ENCODE peak calls at places on chromosomes 6 and 20, in five cellular contexts. S is DND-41, H is PC-3, X is HCT116, W is GM23338. U is an unnamed sample.

GRCh38 chr6:15183979-15184378 is 61.9 kb upstream of the JARID2 start:
- DNase-seq in W (no peak), S (no peak), H (no peak), X (no peak), U (no peak)

GRCh38 chr6:39835856-39836442 is 43.8 kb downstream of the DAAM2 start:
- DNase-seq in H (no peak), W (peak), S (no peak), X (no peak), U (no peak)

GRCh38 chr20:35506872-35507638 is 22.4 kb downstream of the C20orf173 start:
- DNase-seq in H (peak), W (no peak), S (no peak), X (no peak), U (no peak)

GRCh38 chr6:119077643-119078448 is 618 bp downstream of the FAM184A start:
- DNase-seq in W (peak), X (no peak), H (peak), S (no peak), U (peak)

GRCh38 chr20:1225729-1226313 is at the start of gene RAD21L1:
- DNase-seq in H (peak), X (peak), S (no peak), W (peak), U (peak)

GRCh38 chr20:13681248-13682125 is 42.8 kb upstream of the TASP1 start:
- DNase-seq in S (peak), X (no peak), W (no peak), H (peak), U (peak)

GRCh38 chr6:135935951-135936601 is 84.6 kb downstream of the PDE7B start:
- DNase-seq in S (no peak), W (no peak), X (no peak), H (peak), U (no peak)

GRCh38 chr6:146775227-146775626 is 176.5 kb downstream of the ADGB start:
- DNase-seq in W (peak), S (no peak), H (peak), X (no peak), U (no peak)

GRCh38 chr6:108873251-108873650 is 25.0 kb downstream of the ARMC2 start:
- DNase-seq in W (no peak), H (no peak), X (no peak), S (no peak), U (no peak)

GRCh38 chr6:130846507-130846906 is 19.3 kb downstream of the SMLR1 start:
- DNase-seq in W (no peak), X (no peak), S (no peak), H (no peak), U (no peak)

GRCh38 chr20:17806739-17807441 is 107.1 kb downstream of the BANF2 start:
- DNase-seq in S (no peak), X (no peak), W (peak), H (no peak), U (peak)

GRCh38 chr20:10863337-10864060 is 189.7 kb upstream of the JAG1 start:
- DNase-seq in S (no peak), X (peak), H (peak), W (peak), U (no peak)

GRCh38 chr20:57387945-57388351 is 3.2 kb upstream of the RBM38 start:
- DNase-seq in S (no peak), W (no peak), X (no peak), H (no peak), U (no peak)

GRCh38 chr20:29741894-29742698 is 1515.4 kb upstream of the DEFB115 start:
- DNase-seq in S (no peak), X (no peak), H (no peak), W (no peak), U (no peak)

GRCh38 chr6:75657327-75657726 is 55.6 kb downstream of the SENP6 start:
- DNase-seq in S (no peak), W (no peak), H (no peak), X (no peak), U (no peak)

GRCh38 chr20:10423735-10424134 is 10.3 kb downstream of the MKKS start:
- DNase-seq in S (no peak), H (no peak), W (no peak), X (no peak), U (no peak)

GRCh38 chr20:53386186-53386681 is 207.4 kb downstream of the ZNF217 start:
- DNase-seq in X (no peak), S (no peak), H (no peak), W (no peak), U (no peak)

GRCh38 chr6:77466055-77467028 is 3.1 kb upstream of the HTR1B start:
- DNase-seq in S (no peak), H (peak), X (no peak), W (peak), U (peak)

GRCh38 chr6:108748063-108748462 is 100.2 kb upstream of the ARMC2 start:
- DNase-seq in X (no peak), H (peak), S (no peak), W (no peak), U (no peak)

GRCh38 chr6:126716826-126717514 is 377.1 kb downstream of the CENPW start:
- DNase-seq in X (peak), S (no peak), H (peak), W (no peak), U (no peak)

GRCh38 chr6:149941583-149942460 is at the start of gene ULBP2:
- DNase-seq in W (peak), H (peak), X (peak), S (peak), U (peak)

GRCh38 chr6:31174378-31174777 is 3.9 kb upstream of the POU5F1 start:
- DNase-seq in X (no peak), S (no peak), W (no peak), H (no peak), U (no peak)

GRCh38 chr6:159494633-159495023 is 198.4 kb downstream of the SOD2 start:
- DNase-seq in H (no peak), W (no peak), X (no peak), S (no peak), U (no peak)

GRCh38 chr6:15969236-15969778 is 159.6 kb upstream of the MYLIP start:
- DNase-seq in H (no peak), W (no peak), S (no peak), X (no peak), U (no peak)

GRCh38 chr20:15077733-15078132 is 740.3 kb upstream of the FLRT3 start:
- DNase-seq in S (no peak), H (no peak), W (peak), X (no peak), U (no peak)

GRCh38 chr6:56946368-56946767 is 8.5 kb upstream of the BEND6 start:
- DNase-seq in S (no peak), X (no peak), W (no peak), H (no peak), U (no peak)

GRCh38 chr6:112331306-112331705 is 15.8 kb upstream of the RFPL4B start:
- DNase-seq in H (no peak), S (no peak), W (no peak), X (no peak), U (no peak)

GRCh38 chr20:11995750-11996567 is 78.3 kb downstream of the BTBD3 start:
- DNase-seq in W (no peak), X (no peak), H (no peak), S (no peak), U (no peak)

GRCh38 chr6:156791261-156791850 is 14.2 kb downstream of the ARID1B start:
- DNase-seq in W (peak), X (no peak), H (no peak), S (no peak), U (peak)

GRCh38 chr6:21402368-21402767 is 191.2 kb upstream of the SOX4 start:
- DNase-seq in S (no peak), X (no peak), W (no peak), H (no peak), U (peak)

GRCh38 chr6:28139860-28140500 is 1.7 kb upstream of the ZKSCAN8 start:
- DNase-seq in X (no peak), S (no peak), W (no peak), H (no peak), U (no peak)

DNA sequence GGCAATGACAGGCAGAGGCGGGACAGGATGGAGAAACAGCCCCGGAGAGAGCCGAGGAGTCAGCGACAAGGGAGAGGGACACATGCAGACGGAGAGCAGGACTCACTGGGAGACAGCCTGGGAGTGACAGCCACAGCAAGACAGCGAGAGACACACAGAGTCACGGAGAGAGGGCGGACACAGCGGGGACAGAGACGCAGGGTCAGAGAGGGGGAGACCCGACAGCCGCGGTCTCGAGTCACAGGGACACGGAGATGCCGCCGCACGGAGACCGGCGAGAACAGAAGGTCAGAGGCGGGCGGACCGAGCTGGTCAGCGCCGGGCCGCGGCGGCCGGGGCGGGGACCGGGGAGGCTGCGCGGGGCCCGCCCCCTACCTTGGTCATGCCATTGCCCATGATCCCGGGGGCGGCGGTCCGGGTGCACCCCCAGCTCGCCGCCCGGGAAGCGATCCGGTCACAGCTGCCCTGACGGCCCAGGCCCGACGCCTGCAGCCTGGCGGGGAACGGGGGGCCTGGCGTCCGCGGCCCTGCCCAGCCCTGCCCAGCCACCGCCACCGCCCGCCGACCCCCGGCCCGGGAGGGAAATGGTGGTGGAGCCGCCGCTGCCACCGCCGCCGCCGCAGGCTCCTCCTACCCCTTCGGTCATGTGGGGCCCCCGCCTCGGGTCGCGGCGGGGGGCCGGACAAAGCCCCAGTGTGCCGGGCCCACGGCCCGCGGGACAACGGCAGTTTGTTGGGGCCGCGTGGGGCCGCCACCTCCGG is at the start of the genes DUSP15 and TTLL9:
- DNase-seq in W (peak), H (no peak), S (no peak), X (no peak), U (peak)
- H3K27ac ChIP-seq in W (no peak), H (no peak), S (no peak), X (no peak), U (peak)

DNA sequence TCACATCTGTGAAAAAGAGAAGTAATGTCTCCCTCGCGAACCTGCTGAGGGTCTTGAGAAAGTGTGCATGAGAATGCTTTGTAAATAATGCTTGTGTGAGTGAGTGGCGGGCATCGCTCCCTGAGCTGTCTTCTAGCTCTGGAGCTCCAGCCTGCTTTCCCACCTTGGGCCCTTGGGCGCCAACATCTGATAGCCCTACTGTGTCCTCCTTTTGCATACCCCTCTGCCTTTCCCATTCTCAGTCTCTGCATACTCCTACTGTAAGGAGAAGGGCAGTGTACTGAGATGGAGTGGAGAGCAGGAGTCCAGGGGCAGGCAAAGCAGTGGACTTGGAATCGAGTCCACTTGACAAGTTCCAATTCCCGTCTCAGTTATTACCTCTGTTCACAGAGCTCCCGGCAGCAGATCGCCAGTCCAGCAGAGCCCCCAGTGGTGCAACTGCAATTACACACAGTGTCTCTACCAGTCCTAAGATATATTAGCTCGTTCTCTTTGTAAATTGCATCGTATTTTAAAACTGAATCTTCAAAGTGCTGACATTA is 855 bp upstream of the NCR2 start:
- DNase-seq in S (peak), X (no peak), H (peak), W (no peak), U (no peak)
- H3K4me2 ChIP-seq in S (peak), X (no peak), H (no peak), W (no peak), U (no peak)

DNA sequence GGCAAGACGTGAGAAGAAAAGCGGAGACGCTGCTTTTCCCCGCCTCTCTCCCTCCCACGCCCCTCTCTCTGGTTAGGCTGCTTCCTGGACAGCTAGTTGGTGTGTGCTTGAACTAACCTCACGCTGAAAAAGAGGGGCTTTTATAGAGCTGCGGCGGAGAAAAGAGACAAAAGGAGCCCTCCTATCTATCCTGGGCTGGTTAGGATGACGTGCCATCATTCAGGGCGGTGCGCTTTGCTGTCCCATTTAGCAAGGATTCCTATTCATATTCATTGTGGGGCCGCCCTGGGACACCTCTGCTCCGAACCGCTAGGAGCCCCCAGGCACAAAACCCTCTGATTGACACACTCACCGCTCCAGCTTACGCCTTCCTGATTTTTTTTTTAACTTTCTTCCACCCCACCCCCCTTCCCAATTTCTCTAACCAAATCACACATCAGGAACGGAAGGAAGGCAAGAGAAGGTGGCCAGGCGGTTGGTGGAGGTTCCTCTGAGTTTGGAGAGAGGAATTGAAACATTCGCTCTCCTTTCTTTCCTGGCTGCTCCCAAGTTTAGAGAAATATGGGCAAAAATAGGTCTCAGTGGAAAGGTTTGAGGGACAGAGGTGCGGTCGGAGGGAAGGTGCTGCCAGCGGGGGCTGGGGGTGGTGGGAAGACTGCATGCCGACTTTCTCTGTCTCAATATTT is at the start of gene OLIG3:
- DNase-seq in X (no peak), S (peak), W (peak), H (no peak), U (no peak)
- H3K4me3 ChIP-seq in X (no peak), S (no peak), W (peak), H (no peak), U (no peak)

GRCh38 chr6:43147289-43147688 is 23.8 kb upstream of the SRF start:
- DNase-seq in W (no peak), S (no peak), H (no peak), X (no peak), U (no peak)

GRCh38 chr6:43147691-43148477 is 23.2 kb upstream of the SRF start:
- DNase-seq in H (no peak), X (no peak), W (no peak), S (no peak), U (no peak)

GRCh38 chr6:43150051-43150751 is 20.9 kb upstream of the SRF start:
- DNase-seq in X (no peak), H (peak), W (no peak), S (no peak), U (peak)

GRCh38 chr6:43146709-43147108 is 24.4 kb upstream of the SRF start:
- DNase-seq in S (no peak), H (no peak), X (no peak), W (no peak), U (no peak)

GRCh38 chr6:43149260-43149659 is 21.8 kb upstream of the SRF start:
- DNase-seq in S (no peak), H (peak), X (no peak), W (no peak), U (no peak)
- H3K27ac ChIP-seq in S (no peak), H (no peak), X (no peak), W (no peak), U (no peak)

DNA sequence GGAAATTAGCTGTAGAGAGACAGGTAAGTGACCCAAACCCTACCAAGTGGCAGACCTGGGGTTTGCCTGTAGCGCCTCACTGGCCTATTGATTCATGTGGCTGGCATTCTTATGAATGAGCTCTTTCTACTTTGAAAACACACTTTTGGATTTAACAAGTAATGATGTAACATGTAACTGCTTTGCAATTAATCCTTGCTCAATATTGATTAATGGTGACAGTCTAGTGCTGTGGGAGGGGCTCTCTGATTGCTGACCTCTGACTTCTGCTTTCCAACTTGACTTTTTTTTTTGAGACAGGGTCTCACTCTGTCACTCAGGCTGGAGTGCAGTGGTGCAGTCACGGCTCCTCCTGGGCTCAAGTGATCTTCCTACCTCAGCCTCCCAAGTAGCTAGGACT is 82.7 kb downstream of the TIAM2 start:
- DNase-seq in W (no peak), X (no peak), S (no peak), H (no peak), U (no peak)
- H3K4me2 ChIP-seq in W (no peak), X (no peak), S (no peak), H (peak), U (no peak)

DNA sequence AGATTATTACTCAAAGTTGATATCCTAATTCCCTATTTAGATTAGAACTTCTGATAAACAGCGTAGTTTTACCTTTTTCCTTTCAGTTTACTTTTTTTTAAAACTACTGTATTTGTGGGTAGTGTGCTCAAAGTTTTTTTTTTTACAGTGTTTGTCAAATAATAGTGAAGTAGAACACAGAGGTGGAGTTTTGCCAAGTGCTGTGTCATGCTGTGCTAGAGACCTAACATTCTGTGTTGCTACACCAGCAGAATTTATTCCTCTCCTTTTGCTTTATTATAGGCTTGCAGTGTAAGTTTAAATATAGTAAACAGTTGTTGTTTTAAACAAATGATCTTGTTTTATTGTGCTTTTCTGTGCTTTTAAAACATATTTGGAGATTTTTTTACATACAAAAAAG is 125.4 kb downstream of the HIVEP1 start:
- DNase-seq in W (no peak), X (no peak), H (peak), S (no peak), U (peak)
- H3K4me3 ChIP-seq in W (no peak), X (no peak), H (peak), S (no peak), U (no peak)

DNA sequence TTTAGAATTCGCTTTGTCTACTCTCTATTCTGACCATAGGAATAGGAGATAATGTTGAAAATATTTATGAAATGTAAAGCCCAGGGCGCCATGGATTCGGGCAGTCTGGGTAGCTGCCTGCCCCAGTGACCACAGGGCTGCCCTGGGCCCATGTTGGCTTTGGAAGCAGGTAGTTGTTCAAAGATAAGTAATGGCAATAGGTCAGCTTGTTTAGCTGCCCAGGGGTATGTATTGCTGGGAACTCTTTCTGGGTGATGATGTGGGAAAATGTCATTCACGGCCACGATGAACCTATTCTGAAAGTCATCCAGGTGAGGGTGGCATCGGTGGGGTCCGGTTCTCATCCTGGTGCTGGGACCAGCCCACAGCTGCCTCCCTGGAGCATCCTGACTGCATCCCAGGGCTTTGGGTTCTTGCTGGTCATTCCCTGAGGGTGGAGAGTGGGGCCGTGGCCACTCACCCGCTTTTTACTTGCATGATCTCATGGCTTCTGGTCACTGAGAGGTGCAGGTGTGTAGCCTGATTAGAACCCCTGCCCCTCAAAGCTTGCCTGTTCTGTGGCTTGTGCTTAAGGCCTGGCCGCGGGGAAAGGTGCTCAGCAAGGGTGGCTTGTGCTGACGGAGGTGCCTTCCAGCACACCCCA is 102.8 kb downstream of the ERMARD start:
- DNase-seq in X (no peak), H (no peak), W (no peak), S (no peak), U (no peak)
- H3K27ac ChIP-seq in X (no peak), H (no peak), W (no peak), S (no peak), U (no peak)